ENCODE peak calls at places on chromosomes 3 and 15, in nine cellular contexts. One of them, this sample, is unnamed.

GRCh38 chr3:154151969-154152368 is 30.8 kb downstream of the ARHGEF26 start:
- DNase-seq in dermis blood vessel endothelial cell: no peak
- DNase-seq in HS-5: peak
- DNase-seq in ELF-1: no peak
- DNase-seq in suprapubic skin: no peak
- DNase-seq in T-cell: no peak
- DNase-seq in skeletal muscle cell: peak
- DNase-seq in esophagus muscularis mucosa: no peak
- DNase-seq in A549: no peak
- DNase-seq in this sample: peak

GRCh38 chr3:33046521-33046920 is 50.4 kb downstream of the GLB1 start:
- DNase-seq in esophagus muscularis mucosa: no peak
- DNase-seq in T-cell: no peak
- DNase-seq in suprapubic skin: no peak
- DNase-seq in A549: no peak
- DNase-seq in ELF-1: no peak
- DNase-seq in skeletal muscle cell: no peak
- DNase-seq in dermis blood vessel endothelial cell: no peak
- DNase-seq in HS-5: no peak
- DNase-seq in this sample: no peak

GRCh38 chr15:98734472-98735284 is 86.3 kb downstream of the IGF1R start:
- DNase-seq in T-cell: no peak
- DNase-seq in HS-5: no peak
- DNase-seq in skeletal muscle cell: no peak
- DNase-seq in suprapubic skin: no peak
- DNase-seq in A549: no peak
- DNase-seq in esophagus muscularis mucosa: no peak
- DNase-seq in dermis blood vessel endothelial cell: no peak
- DNase-seq in ELF-1: no peak
- DNase-seq in this sample: no peak

GRCh38 chr3:194814878-194815357 is 129.2 kb downstream of the FAM43A start:
- DNase-seq in A549: no peak
- DNase-seq in suprapubic skin: no peak
- DNase-seq in T-cell: no peak
- DNase-seq in esophagus muscularis mucosa: no peak
- DNase-seq in skeletal muscle cell: no peak
- DNase-seq in dermis blood vessel endothelial cell: no peak
- DNase-seq in HS-5: no peak
- DNase-seq in ELF-1: no peak
- DNase-seq in this sample: no peak

GRCh38 chr3:37712918-37713819 is 148.5 kb upstream of the CTDSPL start:
- DNase-seq in HS-5: peak
- DNase-seq in T-cell: no peak
- DNase-seq in dermis blood vessel endothelial cell: peak
- DNase-seq in suprapubic skin: no peak
- DNase-seq in skeletal muscle cell: no peak
- DNase-seq in ELF-1: peak
- DNase-seq in esophagus muscularis mucosa: no peak
- DNase-seq in A549: no peak
- DNase-seq in this sample: no peak

GRCh38 chr3:4825572-4826236 is 153.5 kb upstream of the BHLHE40 start:
- DNase-seq in A549: peak
- DNase-seq in esophagus muscularis mucosa: no peak
- DNase-seq in ELF-1: no peak
- DNase-seq in dermis blood vessel endothelial cell: no peak
- DNase-seq in suprapubic skin: no peak
- DNase-seq in skeletal muscle cell: no peak
- DNase-seq in HS-5: no peak
- DNase-seq in T-cell: no peak
- DNase-seq in this sample: peak

GRCh38 chr3:81643721-81644120 is 117.7 kb downstream of the GBE1 start:
- DNase-seq in A549: no peak
- DNase-seq in esophagus muscularis mucosa: no peak
- DNase-seq in suprapubic skin: no peak
- DNase-seq in ELF-1: no peak
- DNase-seq in T-cell: no peak
- DNase-seq in dermis blood vessel endothelial cell: peak
- DNase-seq in HS-5: no peak
- DNase-seq in skeletal muscle cell: no peak
- DNase-seq in this sample: no peak

GRCh38 chr15:68775671-68776476 is 44.8 kb downstream of the ANP32A start:
- DNase-seq in HS-5: no peak
- DNase-seq in ELF-1: no peak
- DNase-seq in dermis blood vessel endothelial cell: no peak
- DNase-seq in skeletal muscle cell: peak
- DNase-seq in A549: no peak
- DNase-seq in suprapubic skin: peak
- DNase-seq in esophagus muscularis mucosa: no peak
- DNase-seq in T-cell: no peak
- DNase-seq in this sample: no peak

GRCh38 chr3:120683213-120683612 is 1.2 kb upstream of the HGD start:
- DNase-seq in HS-5: no peak
- DNase-seq in ELF-1: no peak
- DNase-seq in suprapubic skin: no peak
- DNase-seq in T-cell: no peak
- DNase-seq in skeletal muscle cell: no peak
- DNase-seq in esophagus muscularis mucosa: no peak
- DNase-seq in dermis blood vessel endothelial cell: no peak
- DNase-seq in A549: no peak
- DNase-seq in this sample: no peak

GRCh38 chr15:79942656-79943481 is 28.1 kb downstream of the BCL2A1 start:
- DNase-seq in esophagus muscularis mucosa: no peak
- DNase-seq in T-cell: no peak
- DNase-seq in HS-5: peak
- DNase-seq in skeletal muscle cell: no peak
- DNase-seq in ELF-1: no peak
- DNase-seq in dermis blood vessel endothelial cell: no peak
- DNase-seq in A549: no peak
- DNase-seq in suprapubic skin: no peak
- DNase-seq in this sample: no peak

GRCh38 chr3:35338186-35338585 is 301.1 kb upstream of the ARPP21 start:
- DNase-seq in HS-5: no peak
- DNase-seq in suprapubic skin: no peak
- DNase-seq in dermis blood vessel endothelial cell: peak
- DNase-seq in esophagus muscularis mucosa: no peak
- DNase-seq in A549: no peak
- DNase-seq in skeletal muscle cell: no peak
- DNase-seq in T-cell: no peak
- DNase-seq in ELF-1: no peak
- DNase-seq in this sample: no peak

GRCh38 chr3:52983336-52983807 is 62.5 kb downstream of the SFMBT1 start:
- DNase-seq in dermis blood vessel endothelial cell: no peak
- DNase-seq in A549: no peak
- DNase-seq in skeletal muscle cell: no peak
- DNase-seq in ELF-1: no peak
- DNase-seq in suprapubic skin: no peak
- DNase-seq in esophagus muscularis mucosa: no peak
- DNase-seq in HS-5: no peak
- DNase-seq in T-cell: peak
- DNase-seq in this sample: no peak

GRCh38 chr3:72383230-72383629 is 465.0 kb downstream of the SHQ1 start:
- DNase-seq in skeletal muscle cell: no peak
- DNase-seq in esophagus muscularis mucosa: no peak
- DNase-seq in ELF-1: no peak
- DNase-seq in A549: no peak
- DNase-seq in HS-5: no peak
- DNase-seq in suprapubic skin: no peak
- DNase-seq in T-cell: no peak
- DNase-seq in dermis blood vessel endothelial cell: no peak
- DNase-seq in this sample: no peak

GRCh38 chr15:74865316-74865715 is 7.8 kb downstream of the SCAMP2 start:
- DNase-seq in ELF-1: no peak
- DNase-seq in dermis blood vessel endothelial cell: no peak
- DNase-seq in esophagus muscularis mucosa: no peak
- DNase-seq in skeletal muscle cell: no peak
- DNase-seq in A549: no peak
- DNase-seq in suprapubic skin: no peak
- DNase-seq in HS-5: no peak
- DNase-seq in T-cell: no peak
- DNase-seq in this sample: no peak

GRCh38 chr3:122576174-122576940 is 1.1 kb upstream of the PARP15 start:
- DNase-seq in suprapubic skin: no peak
- DNase-seq in A549: no peak
- DNase-seq in dermis blood vessel endothelial cell: no peak
- DNase-seq in ELF-1: no peak
- DNase-seq in HS-5: no peak
- DNase-seq in T-cell: no peak
- DNase-seq in skeletal muscle cell: no peak
- DNase-seq in esophagus muscularis mucosa: no peak
- DNase-seq in this sample: no peak

GRCh38 chr3:38562467-38562925 is 66.4 kb downstream of the EXOG start:
- DNase-seq in skeletal muscle cell: no peak
- DNase-seq in ELF-1: no peak
- DNase-seq in T-cell: no peak
- DNase-seq in suprapubic skin: no peak
- DNase-seq in dermis blood vessel endothelial cell: no peak
- DNase-seq in HS-5: no peak
- DNase-seq in A549: no peak
- DNase-seq in esophagus muscularis mucosa: no peak
- DNase-seq in this sample: no peak

GRCh38 chr3:64079369-64080160 is 56.3 kb upstream of the PSMD6 start:
- DNase-seq in HS-5: no peak
- DNase-seq in dermis blood vessel endothelial cell: no peak
- DNase-seq in T-cell: no peak
- DNase-seq in suprapubic skin: no peak
- DNase-seq in A549: no peak
- DNase-seq in skeletal muscle cell: no peak
- DNase-seq in ELF-1: no peak
- DNase-seq in esophagus muscularis mucosa: no peak
- DNase-seq in this sample: no peak

GRCh38 chr15:36458406-36458805 is 121.0 kb upstream of the CDIN1 start:
- DNase-seq in suprapubic skin: no peak
- DNase-seq in HS-5: no peak
- DNase-seq in skeletal muscle cell: no peak
- DNase-seq in dermis blood vessel endothelial cell: no peak
- DNase-seq in A549: no peak
- DNase-seq in ELF-1: peak
- DNase-seq in esophagus muscularis mucosa: no peak
- DNase-seq in T-cell: no peak
- DNase-seq in this sample: no peak

GRCh38 chr15:31840849-31841476 is 189.4 kb upstream of the CHRNA7 start:
- DNase-seq in A549: no peak
- DNase-seq in HS-5: no peak
- DNase-seq in suprapubic skin: no peak
- DNase-seq in T-cell: no peak
- DNase-seq in ELF-1: no peak
- DNase-seq in dermis blood vessel endothelial cell: no peak
- DNase-seq in skeletal muscle cell: no peak
- DNase-seq in esophagus muscularis mucosa: no peak
- DNase-seq in this sample: no peak

This sample was measured in PC-9.